ENCODE peak calls at places on chromosomes 6 and 20, in seven cellular contexts. N is CD4-positive, alpha-beta T cell; H is brain microvascular endothelial cell; Q is OCI-LY7; G is tibial nerve; D is upper lobe of right lung; J is AG10803. Y is an unnamed sample.

GRCh38 chr6:121319112-121319553 is 15.1 kb downstream of the TBC1D32 start:
- DNase-seq in Q (no peak), H (no peak), D (no peak), J (peak; percentile 24), G (no peak), N (no peak), Y (no peak)

GRCh38 chr20:25992146-25992545 is 295.5 kb upstream of the ZNF337 start:
- DNase-seq in N (no peak), Q (no peak), G (no peak), H (no peak), D (no peak), J (no peak), Y (no peak)

GRCh38 chr6:52724406-52725121 is 38.7 kb downstream of the GSTA2 start:
- DNase-seq in Q (peak; percentile 62), G (peak; percentile 53), N (peak; percentile 46), J (peak; percentile 79), H (peak; percentile 70), D (peak; percentile 87), Y (peak; percentile 15)

GRCh38 chr6:27144740-27145079 is 102.8 kb upstream of the PRSS16 start:
- DNase-seq in G (no peak), N (no peak), Q (peak; percentile 64), H (no peak), D (no peak), J (no peak), Y (no peak)

GRCh38 chr20:45052698-45053440 is 48.1 kb downstream of the KCNS1 start:
- DNase-seq in H (peak; percentile 65), G (no peak), N (no peak), D (no peak), Q (peak; percentile 75), J (peak; percentile 94), Y (peak; percentile 73)

GRCh38 chr20:46545077-46545826 is 5.2 kb downstream of the OCSTAMP start:
- DNase-seq in G (no peak), D (no peak), Q (no peak), H (no peak), J (peak; percentile 4), N (no peak), Y (no peak)

GRCh38 chr6:4637691-4638433 is 138.3 kb upstream of the CDYL start:
- DNase-seq in N (no peak), Q (no peak), J (peak; percentile 55), D (no peak), H (peak; percentile 80), G (no peak), Y (peak; percentile 29)

GRCh38 chr6:148064406-148065134 is 278.1 kb upstream of the SASH1 start:
- DNase-seq in G (no peak), Q (no peak), J (peak; percentile 21), H (peak; percentile 41), D (no peak), N (no peak), Y (peak; percentile 12)

GRCh38 chr20:9993133-9993532 is 41.7 kb upstream of the ANKEF1 start:
- DNase-seq in H (no peak), D (no peak), Q (no peak), G (no peak), N (no peak), J (no peak), Y (no peak)

GRCh38 chr6:12280458-12280857 is 9.7 kb upstream of the EDN1 start:
- DNase-seq in G (no peak), N (no peak), D (no peak), H (peak; percentile 76), J (peak; percentile 69), Q (no peak), Y (no peak)

GRCh38 chr6:13924146-13924948 is 405 bp upstream of the RNF182 start:
- DNase-seq in Q (no peak), G (no peak), H (peak; percentile 34), N (peak; percentile 49), J (peak; percentile 42), D (peak; percentile 76), Y (no peak)

GRCh38 chr6:106539931-106540330 is 89.4 kb downstream of the RTN4IP1 start:
- DNase-seq in N (no peak), D (no peak), Q (no peak), H (no peak), G (no peak), J (no peak), Y (no peak)

GRCh38 chr20:19783966-19784401 is 25.9 kb downstream of the RIN2 start:
- DNase-seq in H (peak; percentile 49), J (peak; percentile 76), N (no peak), G (no peak), Q (no peak), D (peak; percentile 65), Y (no peak)

GRCh38 chr6:142790257-142790656 is 154.7 kb downstream of the HIVEP2 start:
- DNase-seq in D (no peak), G (no peak), J (no peak), H (no peak), Q (no peak), N (no peak), Y (no peak)

GRCh38 chr6:150191809-150192208 is 49.0 kb downstream of the PPP1R14C start:
- DNase-seq in H (no peak), N (no peak), J (peak; percentile 67), Q (no peak), G (no peak), D (no peak), Y (no peak)

GRCh38 chr6:128519931-128520435 is 416 bp downstream of the PTPRK start:
- DNase-seq in H (no peak), J (no peak), D (peak; percentile 86), G (peak; percentile 25), Q (no peak), N (peak; percentile 53), Y (no peak)

GRCh38 chr6:15791401-15792137 is 128.7 kb upstream of the DTNBP1 start:
- DNase-seq in G (no peak), N (no peak), D (no peak), J (peak; percentile 5), H (no peak), Q (no peak), Y (no peak)

GRCh38 chr6:26125015-26125690 is 37.9 kb downstream of the HFE start:
- DNase-seq in H (peak; percentile 4), Q (peak; percentile 74), J (no peak), N (peak; percentile 35), G (no peak), D (no peak), Y (no peak)

GRCh38 chr20:11734431-11734830 is 183.3 kb upstream of the BTBD3 start:
- DNase-seq in Q (no peak), H (no peak), D (no peak), N (no peak), J (no peak), G (no peak), Y (no peak)

GRCh38 chr6:30915591-30915946 is 1.5 kb downstream of the VARS2 start:
- DNase-seq in J (peak; percentile 72), Q (peak; percentile 61), D (peak; percentile 67), N (no peak), H (peak; percentile 36), G (no peak), Y (no peak)

GRCh38 chr20:4546342-4546741 is 175.4 kb upstream of the PRND start:
- DNase-seq in N (no peak), Q (no peak), G (no peak), J (peak; percentile 9), D (no peak), H (no peak), Y (no peak)

GRCh38 chr6:41596096-41596685 is 42.1 kb upstream of the MDFI start:
- DNase-seq in D (no peak), N (no peak), Q (no peak), J (no peak), G (no peak), H (no peak), Y (no peak)

GRCh38 chr6:109478222-109478805 is 4.7 kb downstream of the ZBTB24 start:
- DNase-seq in H (no peak), D (no peak), N (no peak), J (peak; percentile 86), Q (no peak), G (no peak), Y (peak; percentile 61)

GRCh38 chr20:45343867-45344721 is 4.1 kb downstream of the SDC4 start:
- DNase-seq in G (no peak), Q (no peak), N (no peak), D (no peak), H (peak; percentile 91), J (peak; percentile 86), Y (peak; percentile 73)

GRCh38 chr6:19159087-19159486 is 678.1 kb upstream of the ID4 start:
- DNase-seq in N (no peak), J (peak; percentile 82), Q (no peak), G (no peak), D (no peak), H (peak; percentile 74), Y (no peak)

GRCh38 chr6:19719691-19720127 is 117.5 kb upstream of the ID4 start:
- DNase-seq in G (no peak), J (peak; percentile 79), H (peak; percentile 69), D (no peak), N (no peak), Q (no peak), Y (no peak)

GRCh38 chr6:46015119-46015968 is at the start of gene CLIC5:
- DNase-seq in N (peak; percentile 42), J (no peak), D (peak; percentile 76), G (no peak), Q (no peak), H (no peak), Y (no peak)

GRCh38 chr20:63490416-63490815 is 8.5 kb downstream of the EEF1A2 start:
- DNase-seq in D (no peak), G (no peak), H (no peak), Q (no peak), J (no peak), N (no peak), Y (no peak)

GRCh38 chr6:17001188-17001587 is 100.7 kb upstream of the STMND1 start:
- DNase-seq in Q (no peak), G (no peak), J (no peak), N (no peak), D (no peak), H (no peak), Y (no peak)
- TF ChIP-seq CTCF in Q (no peak), G (no peak), J (no peak), N (no peak), D (no peak), H (peak; percentile 49), Y (peak; percentile 15)

GRCh38 chr20:54219751-54220426 is 12.0 kb downstream of the PFDN4 start:
- DNase-seq in H (no peak), Q (peak; percentile 21), G (no peak), N (no peak), D (no peak), J (peak; percentile 52), Y (no peak)
- TF ChIP-seq CTCF in H (peak; percentile 54), Q (peak; percentile 80), G (peak; percentile 33), N (peak; percentile 36), D (peak; percentile 37), J (peak; percentile 78), Y (peak; percentile 61)

DNA sequence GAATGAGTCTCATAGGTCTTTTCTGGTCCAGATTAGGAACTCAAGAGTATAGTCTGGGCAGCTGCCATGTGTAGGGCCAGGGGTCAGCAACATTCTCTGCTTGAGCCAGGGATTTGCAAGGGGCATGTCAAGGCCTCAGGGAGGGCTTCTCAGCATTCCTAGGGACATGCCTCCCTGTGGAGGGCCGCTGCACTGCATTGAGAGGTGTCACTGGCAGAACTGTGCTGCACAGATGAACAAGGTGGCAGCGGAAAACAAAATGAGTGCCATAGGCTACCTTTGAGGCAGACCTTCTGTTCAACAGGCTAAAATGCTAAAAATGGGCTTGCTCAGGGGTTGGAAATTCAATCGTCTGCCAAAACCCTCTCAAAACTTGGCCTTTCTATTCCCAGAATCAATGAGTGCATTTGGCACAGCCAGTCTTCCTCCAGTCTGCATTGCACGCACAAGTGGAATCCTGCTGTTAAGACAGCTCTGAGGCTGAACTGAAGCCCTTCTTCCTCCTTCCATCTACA is 51.6 kb upstream of the SRPK1 start:
- DNase-seq in Q (no peak), N (no peak), D (no peak), J (no peak), H (no peak), G (no peak), Y (no peak)
- TF ChIP-seq CTCF in Q (no peak), N (no peak), D (no peak), J (no peak), H (peak; percentile 29), G (no peak), Y (no peak)

GRCh38 chr6:133890941-133891813 is 2.3 kb downstream of the TCF21 start:
- DNase-seq in H (no peak), J (peak; percentile 18), D (peak; percentile 66), G (no peak), N (no peak), Q (no peak), Y (no peak)
- TF ChIP-seq CTCF in H (peak; percentile 6), J (no peak), D (no peak), G (no peak), N (no peak), Q (no peak), Y (no peak)